ENCODE peak calls at places on chromosome 9, in four cellular contexts. X, C, U and M are unnamed samples.

GRCh38 chr9:35868972-35869371 is 1.2 kb downstream of the OR13J1 start:
- DNase-seq in C (no peak), X (no peak), U (no peak), M (no peak)

GRCh38 chr9:93071464-93071863 is 13.0 kb downstream of the SUSD3 start:
- DNase-seq in X (peak; percentile 25), U (peak; percentile 44), C (no peak), M (no peak)

GRCh38 chr9:1400983-1401382 is 350.8 kb downstream of the DMRT2 start:
- DNase-seq in U (no peak), X (no peak), C (no peak), M (no peak)

GRCh38 chr9:5269249-5269715 is 35.2 kb downstream of the RLN2 start:
- DNase-seq in X (peak; percentile 90), C (no peak), U (no peak), M (no peak)

GRCh38 chr9:68834931-68835520 is 130.0 kb downstream of the PIP5K1B start:
- DNase-seq in X (no peak), U (no peak), C (no peak), M (no peak)

GRCh38 chr9:70390922-70391321 is 23.5 kb downstream of the KLF9 start:
- DNase-seq in C (no peak), U (no peak), X (peak; percentile 50), M (no peak)

GRCh38 chr9:112495614-112496013 is 9.0 kb downstream of the KIAA1958 start:
- DNase-seq in C (no peak), X (no peak), U (no peak), M (no peak)

GRCh38 chr9:107933042-107933441 is 443.5 kb upstream of the KLF4 start:
- DNase-seq in X (peak; percentile 7), U (no peak), C (no peak), M (no peak)

GRCh38 chr9:27838876-27839275 is 265.6 kb upstream of the C9orf72 start:
- DNase-seq in U (no peak), X (no peak), C (no peak), M (no peak)